ENCODE peak calls at places on chromosomes 13 and 19, in four cellular contexts. S is stimulated activated CD8-positive, alpha-beta memory T cell treated with anti-CD3 and anti-CD28 coated beads, Interleukin-12 subunit alpha, Interleukin-12 subunit beta, amount 100 ng/mL, for 4 hours; K is B cell; N is fibroblast of the aortic adventitia. O is an unnamed sample.

GRCh38 chr13:44759222-44759721 is 183.1 kb upstream of the TSC22D1 start:
- DNase-seq in N (no peak), S (no peak), K (no peak), O (no peak)

GRCh38 chr19:50649433-50650391 is at the start of gene C19orf81:
- DNase-seq in N (no peak), K (no peak), S (no peak), O (no peak)

GRCh38 chr19:32324631-32325215 is 20.7 kb upstream of the ZNF507 start:
- DNase-seq in S (no peak), N (peak), K (no peak), O (no peak)

GRCh38 chr13:113801289-113801961 is 42.4 kb downstream of the TMEM255B start:
- DNase-seq in N (no peak), S (no peak), K (no peak), O (no peak)

GRCh38 chr19:42440357-42441046 is 2.2 kb downstream of the CXCL17 start:
- DNase-seq in K (peak), S (peak), N (peak), O (peak)

GRCh38 chr19:12687496-12688196 is at the start of gene GNG14:
- DNase-seq in K (no peak), S (no peak), N (no peak), O (no peak)

GRCh38 chr13:60679928-60680693 is 283.1 kb downstream of the TDRD3 start:
- DNase-seq in N (no peak), K (no peak), S (no peak), O (no peak)

GRCh38 chr13:20188649-20189553 is 3.8 kb downstream of the GJB2 start:
- DNase-seq in K (no peak), S (no peak), N (no peak), O (no peak)

GRCh38 chr13:29907670-29908069 is 57.3 kb upstream of the UBL3 start:
- DNase-seq in N (no peak), K (no peak), S (no peak), O (no peak)

GRCh38 chr19:39246951-39247669 is 1.5 kb downstream of the IFNL4 start:
- DNase-seq in K (no peak), N (no peak), S (no peak), O (no peak)

GRCh38 chr19:48403606-48404005 is 10.1 kb downstream of the GRIN2D start:
- DNase-seq in N (peak), K (peak), S (no peak), O (peak)

GRCh38 chr13:47628666-47629065 is 372.4 kb downstream of the SUCLA2 start:
- DNase-seq in S (no peak), K (no peak), N (peak), O (no peak)

GRCh38 chr13:64928704-64929499 is 2301.2 kb downstream of the PCDH9 start:
- DNase-seq in N (peak), S (no peak), K (no peak), O (no peak)